ENCODE peak calls at places on chromosomes 12 and 14, in ten cellular contexts. H is activated T-cell treated with anti-CD3 and anti-CD28 coated beads for 24 hours; W is dermis microvascular lymphatic vessel endothelial cell; B is LHCN-M2; U is NCI-H345; G is B cell; D is stimulated activated CD4-positive, alpha-beta T cell treated with anti-CD3 and anti-CD28 coated beads, Interleukin-1b, Interleukin-23, amount 100 ng/mL, for 1 hour; Z is T-helper 2 cell; E is effector memory CD8-positive, alpha-beta T cell; Y is kidney tubule cell. R is an unnamed sample.

GRCh38 chr12:66072135-66072534 is 58.4 kb downstream of the LLPH start:
- DNase-seq in Y (no peak), D (no peak), W (no peak), H (no peak), E (no peak), B (no peak), U (no peak), G (no peak), Z (no peak), R (no peak)

GRCh38 chr14:68263563-68264350 is 444.2 kb downstream of the RAD51B start:
- DNase-seq in H (no peak), G (no peak), D (no peak), B (no peak), Z (no peak), E (no peak), W (peak; percentile 62), Y (no peak), U (no peak), R (no peak)

GRCh38 chr12:66050610-66051009 is 79.9 kb downstream of the LLPH start:
- DNase-seq in U (no peak), D (no peak), H (no peak), W (no peak), Y (no peak), E (no peak), B (no peak), G (no peak), Z (no peak), R (no peak)

GRCh38 chr12:70007687-70008086 is 182.7 kb downstream of the MYRFL start:
- DNase-seq in Z (no peak), Y (no peak), E (no peak), H (no peak), U (no peak), W (no peak), D (no peak), G (no peak), B (no peak), R (no peak)

GRCh38 chr12:89363084-89363483 is 10.8 kb upstream of the DUSP6 start:
- DNase-seq in U (no peak), W (no peak), E (no peak), Y (no peak), Z (no peak), B (no peak), H (no peak), D (no peak), G (no peak), R (no peak)

GRCh38 chr12:46268349-46268616 is 560 bp downstream of the SLC38A1 start:
- DNase-seq in D (no peak), E (peak; percentile 45), B (peak; percentile 14), W (no peak), H (no peak), Y (no peak), U (peak; percentile 8), Z (peak; percentile 18), G (no peak), R (no peak)

GRCh38 chr12:588658-589057 is 74.6 kb downstream of the NINJ2 start:
- DNase-seq in B (no peak), G (no peak), H (no peak), W (no peak), U (no peak), E (no peak), Z (no peak), Y (no peak), D (no peak), R (no peak)

GRCh38 chr14:92846162-92846897 is 52.2 kb downstream of the GOLGA5 start:
- DNase-seq in U (no peak), Z (no peak), B (peak; percentile 76), G (no peak), E (no peak), D (no peak), Y (peak; percentile 96), H (peak; percentile 16), W (peak; percentile 72), R (no peak)

GRCh38 chr14:104115691-104116543 is 22.5 kb upstream of the KIF26A start:
- DNase-seq in H (no peak), B (no peak), Y (peak; percentile 34), G (no peak), U (no peak), Z (no peak), D (no peak), W (no peak), E (no peak), R (peak; percentile 43)

GRCh38 chr12:44972746-44973421 is 78.0 kb downstream of the DBX2 start:
- DNase-seq in E (no peak), B (peak; percentile 2), D (no peak), W (peak; percentile 1), G (no peak), H (no peak), Z (no peak), Y (peak; percentile 31), U (no peak), R (peak; percentile 67)

GRCh38 chr14:76917158-76917596 is 91.0 kb downstream of the LRRC74A start:
- DNase-seq in Y (peak; percentile 80), G (no peak), E (no peak), Z (no peak), H (no peak), B (peak; percentile 84), U (peak; percentile 78), W (peak; percentile 80), D (no peak), R (peak; percentile 87)

GRCh38 chr12:107385518-107385917 is 292.2 kb upstream of the CRY1 start:
- DNase-seq in W (no peak), G (no peak), Y (peak; percentile 79), D (no peak), Z (no peak), U (no peak), B (no peak), E (no peak), H (no peak), R (no peak)

GRCh38 chr12:53866727-53867126 is 71.9 kb upstream of the HOXC13 start:
- DNase-seq in Y (no peak), D (no peak), U (no peak), W (no peak), E (no peak), Z (no peak), H (no peak), G (no peak), B (no peak), R (no peak)

GRCh38 chr12:103780093-103780440 is 61.0 kb downstream of the NT5DC3 start:
- DNase-seq in U (no peak), W (no peak), H (no peak), Z (no peak), Y (peak; percentile 35), B (peak; percentile 23), D (no peak), E (no peak), G (no peak), R (no peak)

GRCh38 chr12:49232940-49233841 is 31.7 kb upstream of the TUBA1C start:
- DNase-seq in W (no peak), B (peak; percentile 91), H (no peak), E (no peak), D (no peak), Y (peak; percentile 14), U (peak; percentile 45), Z (no peak), G (no peak), R (peak; percentile 71)

GRCh38 chr14:75328575-75328974 is 49.9 kb downstream of the FOS start:
- DNase-seq in H (no peak), B (no peak), Z (no peak), E (no peak), W (no peak), U (no peak), D (no peak), Y (no peak), G (no peak), R (no peak)

GRCh38 chr12:89372584-89373370 is 20.5 kb upstream of the DUSP6 start:
- DNase-seq in E (no peak), W (no peak), H (no peak), D (no peak), U (no peak), Y (peak; percentile 30), Z (no peak), B (no peak), G (no peak), R (no peak)

GRCh38 chr12:7123806-7124519 is 4.7 kb downstream of the RBP5 start:
- DNase-seq in Y (no peak), E (no peak), U (no peak), Z (no peak), D (no peak), B (no peak), G (no peak), W (peak; percentile 66), H (no peak), R (no peak)

GRCh38 chr12:69204191-69204590 is 35.2 kb upstream of the CPSF6 start:
- DNase-seq in E (no peak), D (no peak), G (no peak), U (no peak), H (no peak), Y (no peak), B (no peak), Z (no peak), W (no peak), R (no peak)

GRCh38 chr12:121364657-121365265 is 12.6 kb upstream of the ANAPC5 start:
- DNase-seq in U (no peak), D (no peak), H (no peak), W (no peak), E (no peak), G (no peak), Y (no peak), B (peak; percentile 13), Z (no peak), R (no peak)

GRCh38 chr12:130242506-130242905 is 80.2 kb downstream of the FZD10 start:
- DNase-seq in H (no peak), D (no peak), B (no peak), W (no peak), Z (no peak), E (no peak), Y (no peak), U (no peak), G (no peak), R (no peak)

GRCh38 chr12:2291182-2291832 is 238.5 kb downstream of the CACNA1C start:
- DNase-seq in B (peak; percentile 41), Y (peak; percentile 58), U (peak; percentile 20), E (peak; percentile 23), H (no peak), D (no peak), W (peak; percentile 43), Z (no peak), G (peak; percentile 42), R (peak; percentile 83)

GRCh38 chr12:111488271-111488670 is 82.5 kb downstream of the SH2B3 start:
- DNase-seq in H (no peak), W (peak; percentile 29), Z (no peak), E (no peak), U (no peak), B (no peak), G (no peak), Y (no peak), D (no peak), R (no peak)

GRCh38 chr12:30953946-30954766 is 27.6 kb downstream of the TSPAN11 start:
- DNase-seq in D (no peak), H (no peak), U (no peak), Y (no peak), E (no peak), Z (no peak), B (no peak), G (no peak), W (no peak), R (no peak)

GRCh38 chr14:61695695-61696527 is 598 bp downstream of the HIF1A start:
- DNase-seq in D (peak; percentile 13), B (peak; percentile 75), H (peak; percentile 50), Z (peak; percentile 32), G (no peak), U (peak; percentile 69), W (peak; percentile 67), Y (peak; percentile 58), E (peak; percentile 30), R (peak; percentile 62)

GRCh38 chr14:21990116-21990515 is 316.5 kb upstream of the OR4E1 start:
- DNase-seq in Z (no peak), W (peak; percentile 9), U (no peak), D (no peak), E (no peak), G (no peak), H (no peak), Y (no peak), B (no peak), R (no peak)

GRCh38 chr14:32250681-32251080 is 47.6 kb upstream of the RNU6-8 start:
- DNase-seq in H (no peak), W (no peak), U (no peak), E (no peak), G (no peak), Z (no peak), Y (no peak), B (no peak), D (no peak), R (no peak)

GRCh38 chr14:104893435-104894207 is 28.6 kb downstream of the CEP170B start:
- DNase-seq in G (no peak), B (no peak), E (no peak), W (no peak), D (no peak), Y (no peak), U (no peak), H (no peak), Z (no peak), R (peak; percentile 35)

R was measured in H9.